ENCODE peak calls at places on chromosome 16, in nine cellular contexts. B is dorsolateral prefrontal cortex; X is SK-N-SH; U is brain microvascular endothelial cell; R is effector memory CD4-positive, alpha-beta T cell; V is thoracic aorta; G is naive thymus-derived CD4-positive, alpha-beta T cell; Z is heart right ventricle; J is AG04449. M is an unnamed sample.
A peak's percentile ranks its signal among the peaks of the same experiment; 100 is the strongest.

GRCh38 chr16:78844682-78845081 is 745.2 kb downstream of the WWOX start:
- DNase-seq in J (no peak), V (no peak), U (no peak), Z (peak; percentile 14), R (no peak), B (no peak), X (no peak), G (no peak), M (no peak)

GRCh38 chr16:10688291-10688690 is 6.4 kb downstream of the TEKT5 start:
- DNase-seq in V (no peak), Z (no peak), J (no peak), U (no peak), R (no peak), G (no peak), B (no peak), X (no peak), M (no peak)

GRCh38 chr16:58027341-58028167 is 2.0 kb downstream of the MMP15 start:
- DNase-seq in B (no peak), Z (peak; percentile 72), J (no peak), R (no peak), U (no peak), G (no peak), V (no peak), X (peak; percentile 63), M (no peak)

GRCh38 chr16:86740817-86741799 is 162.8 kb downstream of the FOXL1 start:
- DNase-seq in B (peak; percentile 26), G (no peak), Z (peak; percentile 54), X (no peak), U (peak; percentile 92), J (no peak), R (no peak), V (peak; percentile 65), M (no peak)

GRCh38 chr16:90018297-90019200 is 707 bp downstream of the DBNDD1 start:
- DNase-seq in J (no peak), Z (no peak), X (peak; percentile 70), U (no peak), V (no peak), B (no peak), G (no peak), R (no peak), M (no peak)

GRCh38 chr16:64586756-64587155 is 535.1 kb downstream of the CDH11 start:
- DNase-seq in X (no peak), V (no peak), G (no peak), R (no peak), J (no peak), B (no peak), U (no peak), Z (no peak), M (no peak)

GRCh38 chr16:8863594-8864424 is 5.0 kb downstream of the CARHSP1 start:
- DNase-seq in J (no peak), G (no peak), B (peak; percentile 89), R (no peak), Z (peak; percentile 54), U (no peak), X (no peak), V (no peak), M (no peak)

GRCh38 chr16:50096791-50097190 is 31.0 kb downstream of the HEATR3 start:
- DNase-seq in G (no peak), X (peak; percentile 22), B (no peak), U (peak; percentile 43), V (no peak), Z (no peak), R (no peak), J (peak; percentile 50), M (no peak)

GRCh38 chr16:14513389-14514107 is 116.5 kb downstream of the PARN start:
- DNase-seq in Z (no peak), G (no peak), V (no peak), J (no peak), U (no peak), B (no peak), R (no peak), X (no peak), M (no peak)

GRCh38 chr16:7268182-7268581 is 64.5 kb upstream of the RBFOX1 start:
- DNase-seq in R (no peak), U (peak; percentile 0), V (no peak), G (no peak), Z (no peak), B (no peak), X (peak; percentile 46), J (no peak), M (no peak)

GRCh38 chr16:2231016-2231931 is 5.0 kb upstream of the DNASE1L2 start:
- DNase-seq in X (no peak), B (no peak), U (no peak), V (no peak), Z (no peak), R (no peak), J (no peak), G (no peak), M (no peak)

GRCh38 chr16:88473666-88474534 is 20.8 kb downstream of the ZFPM1 start:
- DNase-seq in X (no peak), Z (peak; percentile 78), U (no peak), R (no peak), J (no peak), B (no peak), G (no peak), V (no peak), M (no peak)

GRCh38 chr16:1134776-1135458 is 18.0 kb upstream of the CACNA1H start:
- DNase-seq in R (no peak), G (no peak), U (no peak), B (no peak), V (no peak), J (no peak), X (no peak), Z (no peak), M (no peak)

GRCh38 chr16:23185661-23186060 is 3.1 kb downstream of the SCNN1G start:
- DNase-seq in Z (peak; percentile 26), B (no peak), R (no peak), V (no peak), X (peak; percentile 53), G (no peak), U (no peak), J (no peak), M (no peak)

GRCh38 chr16:66926171-66926570 is 836 bp upstream of the RRAD start:
- DNase-seq in X (no peak), B (no peak), V (no peak), U (no peak), G (no peak), R (no peak), J (no peak), Z (peak; percentile 63), M (no peak)

GRCh38 chr16:66927012-66927436 is 1.7 kb upstream of the RRAD start:
- DNase-seq in B (no peak), Z (peak; percentile 44), J (peak; percentile 65), R (no peak), G (no peak), U (peak; percentile 95), X (no peak), V (no peak), M (no peak)

GRCh38 chr16:66924527-66925321 is 611 bp downstream of the RRAD start:
- DNase-seq in U (no peak), G (peak; percentile 37), Z (peak; percentile 62), V (no peak), J (no peak), B (no peak), R (peak; percentile 22), X (peak; percentile 94), M (no peak)

GRCh38 chr16:66923866-66924265 is 1.5 kb downstream of the RRAD start:
- DNase-seq in B (no peak), Z (no peak), V (no peak), X (no peak), R (no peak), G (no peak), J (no peak), U (no peak), M (no peak)

DNA sequence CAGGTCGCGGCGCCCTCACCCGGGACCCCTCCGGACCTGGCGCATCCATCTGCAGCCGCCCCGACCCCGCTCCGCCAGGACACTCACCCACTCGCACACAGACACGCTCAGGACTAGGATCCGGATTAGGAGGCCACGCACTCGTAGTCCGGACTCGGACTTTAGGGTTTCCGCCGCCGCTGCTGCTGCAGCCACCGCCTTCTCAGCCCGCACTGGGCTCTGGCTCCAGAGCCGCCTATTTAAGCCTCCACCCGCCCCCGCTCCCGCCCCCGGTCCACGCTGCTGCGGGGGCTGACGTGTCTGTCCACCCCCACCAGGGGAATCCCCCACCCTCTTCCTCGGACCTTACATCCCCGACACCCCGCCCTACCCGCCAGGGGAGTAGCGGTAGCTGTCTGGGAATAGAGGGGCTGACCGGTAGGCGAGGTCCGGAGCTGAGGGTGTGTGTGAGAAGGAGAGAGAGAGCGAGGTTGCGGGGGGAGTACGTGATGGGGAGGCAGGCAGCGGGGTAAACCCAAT is at the start of gene RRAD:
- DNase-seq in B (no peak), V (peak; percentile 69), R (no peak), X (no peak), U (peak; percentile 19), G (no peak), J (no peak), Z (peak; percentile 74), M (no peak)
- H3K4me3 ChIP-seq in B (peak within 1 kb of the TSS; percentile 47), V (peak within 1 kb of the TSS; percentile 84), R (peak within 1 kb of the TSS; percentile 34), X (peak within 1 kb of the TSS; percentile 37), U (peak within 1 kb of the TSS; percentile 39), G (no peak within 1 kb of the TSS), J (peak within 1 kb of the TSS; percentile 46), Z (peak within 1 kb of the TSS; percentile 56), M (peak within 1 kb of the TSS; percentile 51)

DNA sequence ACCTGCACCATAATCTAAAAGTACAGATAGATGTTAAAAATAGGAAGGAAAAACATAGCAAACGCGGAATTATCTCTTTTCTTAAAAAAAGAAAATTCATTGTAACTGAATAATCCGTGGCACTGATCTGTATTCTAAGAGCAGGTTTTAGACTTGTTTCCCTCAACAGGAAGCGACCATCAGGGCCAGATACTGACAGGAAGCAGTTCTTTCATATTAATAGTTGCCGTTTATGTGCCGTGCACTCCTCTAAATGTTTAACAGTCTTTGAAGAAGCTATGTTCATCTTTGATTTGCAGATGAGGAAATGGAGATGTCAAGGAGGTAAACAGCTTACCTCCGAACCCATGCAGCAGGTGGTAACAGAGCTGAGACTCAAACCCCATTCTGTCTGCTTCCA is 23.6 kb downstream of the DYNLRB2 start:
- DNase-seq in V (no peak), U (no peak), R (no peak), Z (no peak), X (no peak), B (no peak), J (no peak), G (no peak), M (no peak)
- H3K4me3 ChIP-seq in V (no peak overlapping the region), U (no peak overlapping the region), R (no peak overlapping the region), Z (no peak overlapping the region), X (no peak overlapping the region), B (no peak overlapping the region), J (no peak overlapping the region), G (no peak overlapping the region), M (no peak overlapping the region)

DNA sequence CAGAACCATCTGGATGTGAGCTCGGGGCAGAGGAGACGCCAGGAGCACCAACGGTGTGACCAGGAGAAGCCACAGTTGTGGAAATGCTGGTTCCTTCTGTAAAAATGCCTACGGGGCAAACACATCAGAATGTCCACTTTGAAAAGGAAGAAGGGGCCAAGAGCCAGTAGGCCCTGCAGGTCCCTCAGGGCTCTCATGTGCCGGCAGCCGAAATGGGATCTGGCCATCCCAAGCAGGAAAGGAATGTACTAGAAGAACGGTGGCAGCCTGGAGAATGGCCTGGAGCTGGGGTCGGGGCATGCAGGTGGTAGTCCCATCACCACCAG is 162.1 kb upstream of the PLCG2 start:
- DNase-seq in B (no peak), U (no peak), V (no peak), J (no peak), Z (no peak), X (no peak), R (no peak), G (no peak), M (no peak)
- H3K4me3 ChIP-seq in B (no peak overlapping the region), U (no peak overlapping the region), V (no peak overlapping the region), J (no peak overlapping the region), Z (no peak overlapping the region), X (no peak overlapping the region), R (peak overlapping the region; percentile 36), G (peak overlapping the region; percentile 34), M (no peak overlapping the region)

GRCh38 chr16:67279296-67280089 is at the start of gene PLEKHG4:
- DNase-seq in G (peak; percentile 72), J (no peak), B (no peak), X (peak; percentile 99), R (peak; percentile 73), V (no peak), Z (peak; percentile 78), U (peak; percentile 32), M (peak; percentile 84)
- H3K4me3 ChIP-seq in G (peak within 1 kb of the TSS; percentile 70), J (peak within 1 kb of the TSS; percentile 71), B (peak within 1 kb of the TSS; percentile 49), X (peak within 1 kb of the TSS; percentile 64), R (peak within 1 kb of the TSS; percentile 67), V (peak within 1 kb of the TSS; percentile 71), Z (peak within 1 kb of the TSS; percentile 46), U (peak within 1 kb of the TSS; percentile 48), M (peak within 1 kb of the TSS; percentile 74)

M was measured in suprapubic skin.